ENCODE peak calls at places on chromosomes 2 and 18, in five cellular contexts. C, J, E, R and M are unnamed samples.

GRCh38 chr18:55047546-55047945 is 88.3 kb upstream of the CCDC68 start:
- DNase-seq in C (no peak), J (no peak), E (no peak), R (no peak), M (no peak)

GRCh38 chr18:37398248-37398920 is 167.2 kb downstream of the CELF4 start:
- DNase-seq in C (no peak), J (no peak), E (no peak), R (no peak), M (no peak)

GRCh38 chr18:34729264-34729663 is 19.2 kb downstream of the DTNA start:
- DNase-seq in C (no peak), J (peak), E (no peak), R (no peak), M (no peak)

GRCh38 chr2:229780856-229781773 is 66.8 kb upstream of the DNER start:
- DNase-seq in C (no peak), J (peak), E (no peak), R (no peak), M (no peak)

GRCh38 chr2:263022-263738 is 652 bp downstream of the SH3YL1 start:
- DNase-seq in C (no peak), J (no peak), E (peak), R (no peak), M (peak)

GRCh38 chr2:9779572-9780264 is 63.6 kb upstream of the TAF1B start:
- DNase-seq in C (no peak), J (no peak), E (no peak), R (no peak), M (no peak)

GRCh38 chr2:145800201-145801091 is 1280.5 kb upstream of the ZEB2 start:
- DNase-seq in C (no peak), J (peak), E (no peak), R (no peak), M (no peak)

GRCh38 chr2:46873632-46874068 is 42.0 kb downstream of the MCFD2 start:
- DNase-seq in C (peak), J (peak), E (peak), R (peak), M (peak)

GRCh38 chr2:173355132-173355865 is 627 bp downstream of the CDCA7 start:
- DNase-seq in C (no peak), J (peak), E (peak), R (no peak), M (no peak)

GRCh38 chr2:241751776-241752175 is 17.3 kb downstream of the D2HGDH start:
- DNase-seq in C (no peak), J (no peak), E (no peak), R (no peak), M (no peak)

DNA sequence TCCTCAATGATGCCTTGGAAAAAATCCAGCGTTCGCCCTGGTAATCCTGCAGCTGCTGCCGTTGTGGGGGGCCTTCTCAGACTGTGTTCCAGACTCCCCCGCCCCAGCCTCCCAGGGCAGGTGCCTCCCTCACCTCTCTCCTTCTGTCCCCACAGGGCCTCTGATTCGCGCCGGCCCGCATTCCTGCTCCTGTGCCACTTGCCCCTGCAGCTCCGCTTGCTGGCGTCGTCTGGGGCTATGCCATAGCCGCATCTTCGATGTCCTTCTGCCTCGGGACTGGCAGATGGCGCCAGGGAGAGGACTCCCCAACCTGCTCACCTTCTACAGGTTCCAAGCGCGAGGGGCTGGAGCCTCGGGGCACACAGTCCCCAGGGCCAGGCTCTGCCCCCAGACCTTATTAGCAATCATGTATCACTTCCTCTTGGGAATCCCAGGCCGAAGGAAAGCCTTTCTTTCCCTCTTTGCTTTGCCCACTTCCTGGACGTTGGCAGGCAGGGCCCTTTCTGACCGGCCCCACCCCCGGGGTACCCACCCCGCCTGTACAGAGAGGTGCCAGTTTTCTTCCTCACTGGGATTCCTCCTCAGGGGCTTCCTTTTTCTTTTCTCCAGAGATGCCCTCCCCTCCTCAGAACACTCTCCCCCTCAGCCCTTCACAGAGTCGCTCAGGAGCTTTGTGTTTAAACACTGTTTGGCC is 4.4 kb downstream of the SPATA3 start:
- DNase-seq in C (peak), J (no peak), E (no peak), R (no peak), M (no peak)
- TF ChIP-seq CTCF in C (no peak), J (no peak), E (no peak), R (no peak), M (no peak)

GRCh38 chr2:88556026-88556425 is 71.2 kb downstream of the EIF2AK3 start:
- DNase-seq in C (no peak), J (no peak), E (no peak), R (no peak), M (no peak)
- TF ChIP-seq POLR2AphosphoS5 in C (no peak), J (no peak), E (no peak), R (no peak), M (no peak)

DNA sequence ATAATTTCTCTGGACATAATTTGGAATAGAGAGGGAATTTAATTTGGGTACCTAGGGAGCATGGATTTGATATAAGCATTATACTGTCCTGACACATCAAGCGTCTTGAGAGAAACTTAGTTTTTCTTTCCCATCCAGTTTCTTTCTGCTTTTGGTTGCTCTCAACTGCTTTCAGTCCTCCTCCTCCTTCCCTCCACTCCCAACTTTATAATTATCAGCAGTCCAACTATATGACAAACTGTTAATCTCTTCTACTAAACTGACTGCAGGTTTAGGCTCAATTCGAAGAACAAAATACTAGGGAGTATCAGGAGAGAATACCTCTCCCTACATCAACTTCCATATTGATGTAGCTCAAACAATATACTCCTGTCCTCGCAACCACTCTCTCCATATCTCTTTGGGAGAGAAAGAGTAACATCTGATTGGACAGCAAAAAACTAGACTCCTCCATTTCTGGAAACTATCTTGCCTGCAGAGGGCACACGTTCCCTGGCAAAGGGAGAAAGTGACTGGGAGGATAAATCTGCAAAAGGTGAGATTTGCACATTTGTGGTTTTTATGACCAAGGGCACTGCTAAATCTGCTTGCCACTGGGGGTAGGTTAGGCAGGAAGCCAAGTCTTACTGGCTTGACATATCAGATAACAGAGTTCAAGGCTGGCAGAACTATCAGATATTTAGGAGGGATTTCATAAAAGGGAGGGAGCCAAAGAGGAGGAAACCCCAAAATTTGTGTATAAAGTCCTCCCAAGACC is 40.1 kb downstream of the ICA1L start:
- DNase-seq in C (no peak), J (peak), E (peak), R (no peak), M (no peak)
- H3K4me3 ChIP-seq in C (no peak), J (no peak), E (no peak), R (no peak), M (no peak)

GRCh38 chr2:102276549-102277201 is 34.7 kb upstream of the IL1RL1 start:
- DNase-seq in C (no peak), J (no peak), E (no peak), R (no peak), M (no peak)

GRCh38 chr2:102267774-102268173 is 43.6 kb upstream of the IL1RL1 start:
- DNase-seq in C (no peak), J (no peak), E (no peak), R (no peak), M (peak)

GRCh38 chr2:102268529-102269524 is 42.5 kb upstream of the IL1RL1 start:
- DNase-seq in C (no peak), J (no peak), E (no peak), R (no peak), M (no peak)

GRCh38 chr2:102273619-102274211 is 37.6 kb upstream of the IL1RL1 start:
- DNase-seq in C (no peak), J (no peak), E (no peak), R (no peak), M (no peak)

DNA sequence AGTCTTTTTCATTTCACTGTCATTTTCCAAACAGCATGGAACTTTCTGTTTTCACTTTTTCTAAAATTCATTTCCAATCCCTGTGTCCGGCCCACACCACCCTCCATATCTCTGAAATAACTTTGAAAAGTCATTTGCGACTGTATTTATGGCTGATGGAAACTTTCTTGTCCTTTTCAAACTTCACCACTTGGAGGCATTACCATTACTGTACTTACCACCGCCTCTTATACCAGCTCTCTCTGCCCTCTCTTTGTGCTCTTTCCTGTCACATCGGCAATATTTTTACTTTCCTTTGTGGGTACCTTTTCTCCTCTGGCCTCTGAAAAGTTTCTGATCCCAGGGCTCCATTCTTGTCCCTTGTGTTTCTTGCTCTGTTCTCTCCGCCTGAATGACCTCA is 39.5 kb upstream of the IL1RL1 start:
- DNase-seq in C (no peak), J (no peak), E (no peak), R (no peak), M (no peak)
- TF ChIP-seq CTCF in C (no peak), J (no peak), E (no peak), R (no peak), M (no peak)

GRCh38 chr2:86249176-86249842 is 50.1 kb downstream of the MRPL35 start:
- DNase-seq in C (peak), J (peak), E (no peak), R (no peak), M (no peak)
- TF ChIP-seq POLR2AphosphoS5 in C (peak), J (no peak), E (no peak), R (no peak), M (peak)

GRCh38 chr18:39938678-39939077 is 2016.4 kb upstream of the PIK3C3 start:
- DNase-seq in C (no peak), J (no peak), E (no peak), R (no peak), M (no peak)
- H3K4me3 ChIP-seq in C (no peak), J (no peak), E (no peak), R (no peak), M (no peak)